ENCODE peak calls at places on chromosomes 16 and 17, in six cellular contexts. One of them, this sample, is unnamed.

GRCh38 chr17:69404398-69404797 is 10.1 kb upstream of the MAP2K6 start:
- DNase-seq in tibial nerve: no peak
- DNase-seq in GM23248: peak; percentile 36
- DNase-seq in hypothalamus: no peak
- DNase-seq in fibroblast of gingiva: peak; percentile 18
- DNase-seq in AG20443: no peak
- DNase-seq in this sample: no peak

GRCh38 chr16:67302076-67302475 is 22.7 kb downstream of the PLEKHG4 start:
- DNase-seq in tibial nerve: no peak
- DNase-seq in GM23248: no peak
- DNase-seq in hypothalamus: no peak
- DNase-seq in fibroblast of gingiva: no peak
- DNase-seq in AG20443: no peak
- DNase-seq in this sample: no peak

GRCh38 chr16:16190546-16190945 is 32.7 kb downstream of the ABCC6 start:
- DNase-seq in tibial nerve: no peak
- DNase-seq in GM23248: no peak
- DNase-seq in hypothalamus: no peak
- DNase-seq in fibroblast of gingiva: no peak
- DNase-seq in AG20443: no peak
- DNase-seq in this sample: no peak

GRCh38 chr17:82475458-82475857 is 16.9 kb downstream of the NARF start:
- DNase-seq in tibial nerve: no peak
- DNase-seq in GM23248: no peak
- DNase-seq in hypothalamus: no peak
- DNase-seq in fibroblast of gingiva: no peak
- DNase-seq in AG20443: no peak
- DNase-seq in this sample: no peak

GRCh38 chr17:76973040-76973439 is 104.8 kb downstream of the MGAT5B start:
- DNase-seq in tibial nerve: no peak
- DNase-seq in GM23248: no peak
- DNase-seq in hypothalamus: no peak
- DNase-seq in fibroblast of gingiva: no peak
- DNase-seq in AG20443: no peak
- DNase-seq in this sample: no peak

GRCh38 chr16:59573528-59574271 is 839.6 kb upstream of the GOT2 start:
- DNase-seq in tibial nerve: no peak
- DNase-seq in GM23248: peak; percentile 67
- DNase-seq in hypothalamus: no peak
- DNase-seq in fibroblast of gingiva: peak; percentile 62
- DNase-seq in AG20443: peak; percentile 45
- DNase-seq in this sample: no peak

GRCh38 chr17:40950176-40950575 is 12.7 kb upstream of the KRT23 start:
- DNase-seq in tibial nerve: no peak
- DNase-seq in GM23248: no peak
- DNase-seq in hypothalamus: no peak
- DNase-seq in fibroblast of gingiva: no peak
- DNase-seq in AG20443: no peak
- DNase-seq in this sample: no peak

GRCh38 chr17:49230636-49231562 is at the start of gene PHOSPHO1:
- DNase-seq in tibial nerve: peak; percentile 53
- DNase-seq in GM23248: peak; percentile 93
- DNase-seq in hypothalamus: peak; percentile 79
- DNase-seq in fibroblast of gingiva: peak; percentile 69
- DNase-seq in AG20443: peak; percentile 98
- DNase-seq in this sample: peak; percentile 85

GRCh38 chr17:78252111-78252634 is 20.7 kb downstream of the TMEM235 start:
- DNase-seq in tibial nerve: no peak
- DNase-seq in GM23248: no peak
- DNase-seq in hypothalamus: no peak
- DNase-seq in fibroblast of gingiva: no peak
- DNase-seq in AG20443: no peak
- DNase-seq in this sample: no peak

GRCh38 chr16:53414381-53414780 is 19.9 kb upstream of the RBL2 start:
- DNase-seq in tibial nerve: no peak
- DNase-seq in GM23248: no peak
- DNase-seq in hypothalamus: no peak
- DNase-seq in fibroblast of gingiva: no peak
- DNase-seq in AG20443: no peak
- DNase-seq in this sample: no peak

GRCh38 chr16:68707341-68708152 is 29.5 kb upstream of the CDH1 start:
- DNase-seq in tibial nerve: no peak
- DNase-seq in GM23248: no peak
- DNase-seq in hypothalamus: no peak
- DNase-seq in fibroblast of gingiva: no peak
- DNase-seq in AG20443: peak; percentile 62
- DNase-seq in this sample: no peak

GRCh38 chr17:65228287-65228686 is 91.1 kb downstream of the RGS9 start:
- DNase-seq in tibial nerve: no peak
- DNase-seq in GM23248: no peak
- DNase-seq in hypothalamus: no peak
- DNase-seq in fibroblast of gingiva: no peak
- DNase-seq in AG20443: no peak
- DNase-seq in this sample: no peak

GRCh38 chr16:53061701-53062159 is 6.9 kb downstream of the CHD9 start:
- DNase-seq in tibial nerve: no peak
- DNase-seq in GM23248: no peak
- DNase-seq in hypothalamus: no peak
- DNase-seq in fibroblast of gingiva: no peak
- DNase-seq in AG20443: no peak
- DNase-seq in this sample: no peak

GRCh38 chr16:16150117-16150877 is 73.0 kb downstream of the ABCC6 start:
- DNase-seq in tibial nerve: no peak
- DNase-seq in GM23248: peak; percentile 53
- DNase-seq in hypothalamus: peak; percentile 81
- DNase-seq in fibroblast of gingiva: peak; percentile 78
- DNase-seq in AG20443: peak; percentile 67
- DNase-seq in this sample: no peak

GRCh38 chr17:40345161-40346034 is 19.1 kb downstream of the GJD3 start:
- DNase-seq in tibial nerve: no peak
- DNase-seq in GM23248: peak; percentile 71
- DNase-seq in hypothalamus: peak; percentile 47
- DNase-seq in fibroblast of gingiva: peak; percentile 24
- DNase-seq in AG20443: peak; percentile 60
- DNase-seq in this sample: no peak

GRCh38 chr17:16926591-16927451 is 45.1 kb downstream of the TNFRSF13B start:
- DNase-seq in tibial nerve: no peak
- DNase-seq in GM23248: no peak
- DNase-seq in hypothalamus: no peak
- DNase-seq in fibroblast of gingiva: no peak
- DNase-seq in AG20443: no peak
- DNase-seq in this sample: no peak

GRCh38 chr16:4698321-4699029 is 5.1 kb downstream of the NUDT16L1 start:
- DNase-seq in tibial nerve: no peak
- DNase-seq in GM23248: no peak
- DNase-seq in hypothalamus: no peak
- DNase-seq in fibroblast of gingiva: no peak
- DNase-seq in AG20443: no peak
- DNase-seq in this sample: no peak

GRCh38 chr17:41402161-41402560 is 4.8 kb upstream of the KRT31 start:
- DNase-seq in tibial nerve: no peak
- DNase-seq in GM23248: peak; percentile 28
- DNase-seq in hypothalamus: no peak
- DNase-seq in fibroblast of gingiva: no peak
- DNase-seq in AG20443: no peak
- DNase-seq in this sample: no peak

GRCh38 chr16:27724491-27724878 is 174.5 kb downstream of the KATNIP start:
- DNase-seq in tibial nerve: no peak
- DNase-seq in GM23248: no peak
- DNase-seq in hypothalamus: peak; percentile 32
- DNase-seq in fibroblast of gingiva: peak; percentile 11
- DNase-seq in AG20443: peak; percentile 34
- DNase-seq in this sample: no peak

GRCh38 chr16:49352923-49353322 is 20.7 kb upstream of the C16orf78 start:
- DNase-seq in tibial nerve: no peak
- DNase-seq in GM23248: peak; percentile 13
- DNase-seq in hypothalamus: no peak
- DNase-seq in fibroblast of gingiva: no peak
- DNase-seq in AG20443: no peak
- DNase-seq in this sample: peak; percentile 51